ENCODE peak calls at places on chromosome 16, in nine cellular contexts. Q is endothelial cell of umbilical vein, L is right atrium auricular region, B is right cardiac atrium, A is IMR-90, G is DND-41, R is cardiac muscle cell, M is HAP-1, Y is bronchial epithelial cell. S is an unnamed sample. For H3K27me3, the result is how much of the 10 kb centered on the place peaks cover.

GRCh38 chr16:80862153-80862552 is 57.8 kb upstream of the CDYL2 start:
- DNase-seq in M (no peak), B (no peak), A (no peak), G (no peak), Y (no peak), L (no peak), R (no peak), Q (no peak), S (no peak)

GRCh38 chr16:17143546-17144419 is 327.0 kb downstream of the XYLT1 start:
- DNase-seq in B (no peak), M (no peak), L (no peak), Q (no peak), R (no peak), A (no peak), Y (no peak), G (no peak), S (no peak)

GRCh38 chr16:55955845-55956244 is 80.7 kb upstream of the CES5A start:
- DNase-seq in A (no peak), Y (no peak), G (no peak), B (peak), R (peak), M (no peak), L (peak), Q (no peak), S (no peak)

GRCh38 chr16:14419817-14420216 is 210.2 kb downstream of the PARN start:
- DNase-seq in A (no peak), R (no peak), G (no peak), L (no peak), B (no peak), Y (no peak), M (no peak), Q (no peak), S (no peak)

GRCh38 chr16:4272114-4272954 is 489 bp downstream of the TFAP4 start:
- DNase-seq in G (peak), R (peak), B (peak), Y (peak), A (no peak), Q (peak), M (peak), L (no peak), S (peak)

GRCh38 chr16:65889533-65889966 is 476.9 kb upstream of the CDH5 start:
- DNase-seq in B (no peak), A (peak), R (peak), M (no peak), L (no peak), Y (peak), Q (peak), G (no peak), S (no peak)

GRCh38 chr16:84569382-84569987 is 48.4 kb downstream of the COTL1 start:
- DNase-seq in Q (no peak), G (no peak), B (no peak), M (no peak), R (peak), Y (no peak), L (no peak), A (no peak), S (peak)

GRCh38 chr16:21205303-21205702 is 6.1 kb downstream of the ZP2 start:
- DNase-seq in M (no peak), A (no peak), R (no peak), L (no peak), Q (no peak), Y (no peak), B (no peak), G (no peak), S (no peak)

GRCh38 chr16:26993988-26994387 is 72.7 kb upstream of the C16orf82 start:
- DNase-seq in G (no peak), R (peak), L (no peak), Q (no peak), M (no peak), Y (no peak), A (peak), B (no peak), S (no peak)

GRCh38 chr16:14418795-14419225 is 211.2 kb downstream of the PARN start:
- DNase-seq in A (no peak), R (peak), M (no peak), Y (no peak), Q (peak), G (no peak), L (peak), B (peak), S (no peak)

GRCh38 chr16:23505942-23506605 is 4.2 kb downstream of the GGA2 start:
- DNase-seq in Y (no peak), G (no peak), L (no peak), R (no peak), B (no peak), A (no peak), M (no peak), Q (no peak), S (no peak)

GRCh38 chr16:23504076-23504452 is 6.2 kb downstream of the GGA2 start:
- DNase-seq in B (no peak), R (peak), Y (peak), Q (no peak), L (peak), A (peak), M (no peak), G (no peak), S (peak)

GRCh38 chr16:23505180-23505665 is 5.1 kb downstream of the GGA2 start:
- DNase-seq in M (no peak), A (no peak), G (no peak), R (no peak), L (no peak), B (no peak), Y (no peak), Q (no peak), S (no peak)

GRCh38 chr16:23506606-23506994 is 3.7 kb downstream of the GGA2 start:
- DNase-seq in L (no peak), M (no peak), B (no peak), R (no peak), Y (no peak), A (no peak), Q (no peak), G (no peak), S (no peak)

GRCh38 chr16:23504453-23505179 is 5.7 kb downstream of the GGA2 start:
- DNase-seq in R (peak), B (peak), M (no peak), A (peak), L (peak), Y (peak), G (no peak), Q (peak), S (peak)
- H3K4me3 ChIP-seq in R (no peak), B (no peak), M (no peak), A (no peak), L (no peak), Y (no peak), G (no peak), Q (no peak), S (no peak)

GRCh38 chr16:30990105-30990504 is 5.1 kb downstream of the HSD3B7 start:
- DNase-seq in M (no peak), Q (no peak), Y (no peak), R (no peak), A (no peak), L (no peak), B (no peak), G (no peak), S (no peak)
- H3K27me3 ChIP-seq in M (under half), Q (under half), Y (under half), R (under half), A (under half), L (under half), B (under half), G (under half), S (under half)

GRCh38 chr16:70749681-70750601 is 51.0 kb downstream of the VAC14 start:
- DNase-seq in G (no peak), A (no peak), Q (peak), B (peak), M (peak), R (peak), Y (no peak), L (no peak), S (no peak)
- H3K4me3 ChIP-seq in G (no peak), A (no peak), Q (no peak), B (no peak), M (no peak), R (no peak), Y (no peak), L (no peak), S (no peak)

DNA sequence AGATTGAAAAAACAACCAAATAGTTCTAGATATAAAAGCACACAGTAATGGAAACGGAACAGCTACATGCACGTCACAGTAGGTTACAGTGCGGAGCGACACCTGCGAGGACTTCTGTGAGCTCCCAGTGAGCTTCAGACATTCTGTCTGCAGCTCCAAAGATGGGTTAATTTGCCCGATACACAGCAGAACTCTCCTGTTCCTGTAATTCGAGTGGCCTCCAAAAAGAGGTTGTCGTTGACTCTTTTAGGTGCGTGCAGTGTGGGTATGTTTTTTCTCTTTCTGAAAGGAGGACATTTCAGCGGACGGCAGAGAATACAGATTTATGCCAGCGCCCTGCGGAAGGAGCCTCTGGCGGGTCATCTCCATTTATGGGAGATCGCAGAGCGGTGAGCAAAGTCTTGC is 2.9 kb downstream of the OR1F1 start:
- DNase-seq in B (no peak), R (peak), Q (peak), Y (no peak), M (no peak), L (no peak), G (no peak), A (no peak), S (no peak)
- H3K27me3 ChIP-seq in B (under half), R (half or more), Q (under half), Y (under half), M (under half), L (under half), G (under half), A (under half), S (under half)

GRCh38 chr16:88785106-88785924 is at the start of gene PIEZO1:
- DNase-seq in M (peak), B (peak), Q (peak), G (peak), Y (no peak), R (peak), A (peak), L (no peak), S (peak)

GRCh38 chr16:88782454-88783390 is 2.3 kb downstream of the PIEZO1 start:
- DNase-seq in B (no peak), Y (peak), L (no peak), M (no peak), R (peak), G (no peak), A (peak), Q (peak), S (no peak)

GRCh38 chr16:88784856-88785105 is 239 bp downstream of the PIEZO1 start:
- DNase-seq in Q (no peak), R (no peak), G (no peak), M (no peak), B (no peak), Y (no peak), L (no peak), A (no peak), S (no peak)

GRCh38 chr16:88784074-88784855 is 755 bp downstream of the PIEZO1 start:
- DNase-seq in M (peak), G (peak), A (peak), L (peak), R (peak), B (peak), Q (peak), Y (peak), S (peak)

GRCh38 chr16:88783391-88784073 is 1.5 kb downstream of the PIEZO1 start:
- DNase-seq in L (no peak), M (no peak), Q (peak), A (peak), Y (peak), B (no peak), G (peak), R (peak), S (no peak)
- H3K4me3 ChIP-seq in L (peak), M (peak), Q (peak), A (peak), Y (peak), B (peak), G (peak), R (no peak), S (peak)

DNA sequence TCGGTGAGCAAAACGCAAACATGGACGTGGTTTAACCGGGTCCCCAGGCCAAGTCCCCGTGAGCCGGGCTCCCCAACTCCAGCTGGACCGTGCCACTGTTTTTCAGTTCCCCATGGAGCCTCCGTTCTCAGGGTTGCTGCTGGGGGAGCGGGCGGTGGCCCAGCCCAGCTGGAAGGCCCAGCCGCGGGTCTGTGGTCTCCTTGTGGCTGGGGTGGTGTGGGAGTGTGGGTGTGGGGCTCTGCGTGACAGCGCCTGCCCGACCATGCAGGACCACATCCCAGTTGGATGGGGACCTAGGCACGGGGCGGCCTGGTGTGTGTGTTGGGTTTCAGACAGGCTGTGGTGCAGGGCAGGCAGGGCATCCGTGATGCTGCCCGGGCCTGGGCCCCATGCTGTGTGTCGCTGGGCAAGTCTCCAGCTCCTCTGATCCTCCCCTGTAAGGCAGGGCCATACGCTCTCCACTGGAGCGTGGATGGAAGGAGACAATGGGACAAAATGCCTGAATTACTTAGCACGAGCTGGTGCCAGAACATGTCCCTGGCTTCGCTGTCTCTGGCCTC is 40.3 kb downstream of the COX4I1 start:
- DNase-seq in Y (no peak), L (no peak), M (no peak), Q (no peak), A (no peak), R (no peak), G (no peak), B (no peak), S (no peak)
- H3K27me3 ChIP-seq in Y (under half), L (under half), M (under half), Q (under half), A (half or more), R (under half), G (under half), B (under half), S (under half)

S was measured in lung.